ENCODE peak calls at places on chromosomes 1 and 21, in seven cellular contexts. G is ecto neural progenitor cell; J is fibroblast of the aortic adventitia; X is A549; H is non-pigmented ciliary epithelial cell; P is NCI-H1694; S is effector CD4-positive, alpha-beta T cell. T is an unnamed sample.

GRCh38 chr1:204883405-204883804 is 12.7 kb downstream of the NFASC start:
- DNase-seq in X (no peak), G (no peak), H (no peak), S (no peak), J (no peak), P (no peak), T (no peak)

GRCh38 chr1:109491372-109491771 is 2.5 kb upstream of the CYB561D1 start:
- DNase-seq in P (no peak), H (no peak), J (no peak), S (no peak), G (no peak), X (no peak), T (no peak)

GRCh38 chr1:110310300-110310699 is 28.9 kb upstream of the RBM15 start:
- DNase-seq in G (no peak), S (no peak), H (no peak), J (no peak), X (no peak), P (no peak), T (no peak)

GRCh38 chr21:33858672-33859372 is 56.8 kb downstream of the ATP5PO start:
- DNase-seq in G (no peak), P (no peak), X (no peak), J (peak; percentile 33), H (no peak), S (no peak), T (no peak)

GRCh38 chr1:93328809-93329477 is 16.8 kb upstream of the DR1 start:
- DNase-seq in G (no peak), J (no peak), S (no peak), P (peak; percentile 92), X (no peak), H (no peak), T (no peak)

GRCh38 chr1:61808968-61809367 is 66.7 kb downstream of the PATJ start:
- DNase-seq in G (no peak), H (peak; percentile 19), J (peak; percentile 73), S (no peak), X (no peak), P (no peak), T (no peak)

GRCh38 chr1:4973341-4973740 is 318.9 kb downstream of the AJAP1 start:
- DNase-seq in H (no peak), X (no peak), J (no peak), S (no peak), G (peak; percentile 16), P (no peak), T (no peak)

GRCh38 chr1:47554901-47555300 is 117.1 kb downstream of the FOXD2 start:
- DNase-seq in X (no peak), G (no peak), P (no peak), H (no peak), J (peak; percentile 38), S (no peak), T (no peak)

GRCh38 chr1:69982992-69983391 is 222.4 kb downstream of the LRRC40 start:
- DNase-seq in G (no peak), J (peak; percentile 27), H (peak; percentile 55), S (no peak), P (no peak), X (no peak), T (no peak)

GRCh38 chr1:6967431-6968079 is 182.3 kb downstream of the CAMTA1 start:
- DNase-seq in J (no peak), S (no peak), G (no peak), X (no peak), P (no peak), H (no peak), T (no peak)

GRCh38 chr1:33099290-33100118 is 18.6 kb downstream of the AZIN2 start:
- DNase-seq in J (peak; percentile 100), H (peak; percentile 100), P (no peak), S (peak; percentile 53), G (peak; percentile 51), X (no peak), T (peak; percentile 85)

GRCh38 chr1:17014671-17015567 is 3.2 kb upstream of the ATP13A2 start:
- DNase-seq in X (no peak), G (no peak), H (no peak), P (no peak), S (no peak), J (no peak), T (peak; percentile 44)

GRCh38 chr1:214216031-214216430 is 64.9 kb upstream of the SMYD2 start:
- DNase-seq in S (no peak), J (no peak), P (peak; percentile 19), H (no peak), X (no peak), G (no peak), T (no peak)

GRCh38 chr1:201791775-201792166 is 37.2 kb upstream of the IPO9 start:
- DNase-seq in G (no peak), X (no peak), J (peak; percentile 74), H (no peak), P (peak; percentile 91), S (no peak), T (no peak)

GRCh38 chr1:26578167-26578566 is 48.6 kb downstream of the RPS6KA1 start:
- DNase-seq in S (no peak), X (no peak), H (no peak), J (no peak), P (no peak), G (no peak), T (no peak)

GRCh38 chr21:33211732-33212131 is 18.0 kb upstream of the IFNAR2 start:
- DNase-seq in G (no peak), H (no peak), P (no peak), J (no peak), S (no peak), X (no peak), T (no peak)

GRCh38 chr1:113812661-113813135 is 422 bp upstream of the RSBN1 start:
- DNase-seq in H (no peak), G (no peak), P (no peak), J (no peak), S (peak; percentile 3), X (no peak), T (no peak)

GRCh38 chr1:32701951-32702598 is 495 bp downstream of the SYNC start:
- DNase-seq in J (peak; percentile 52), H (no peak), S (no peak), G (peak; percentile 55), P (no peak), X (no peak), T (no peak)

GRCh38 chr1:12063141-12064072 is at the start of gene TNFRSF8:
- DNase-seq in X (no peak), S (no peak), G (no peak), H (no peak), P (no peak), J (peak; percentile 29), T (peak; percentile 78)

GRCh38 chr1:41434306-41434705 is 50.2 kb downstream of the EDN2 start:
- DNase-seq in S (no peak), J (no peak), H (no peak), G (no peak), X (no peak), P (no peak), T (no peak)

GRCh38 chr21:37253991-37254390 is 13.1 kb downstream of the VPS26C start:
- DNase-seq in J (peak; percentile 66), S (no peak), X (no peak), G (no peak), H (no peak), P (no peak), T (no peak)

GRCh38 chr1:204928671-204929486 is 58.2 kb downstream of the NFASC start:
- DNase-seq in X (no peak), S (no peak), G (no peak), P (peak; percentile 77), H (no peak), J (no peak), T (no peak)

GRCh38 chr1:6805004-6805416 is 19.8 kb downstream of the CAMTA1 start:
- DNase-seq in G (no peak), X (no peak), P (no peak), H (no peak), S (no peak), J (no peak), T (no peak)

GRCh38 chr1:19163261-19163660 is 46.8 kb downstream of the UBR4 start:
- DNase-seq in H (peak; percentile 49), S (no peak), P (no peak), J (peak; percentile 87), G (no peak), X (no peak), T (no peak)

GRCh38 chr1:235067396-235068154 is 61.1 kb downstream of the TOMM20 start:
- DNase-seq in G (no peak), J (peak; percentile 100), S (no peak), P (peak; percentile 24), H (peak; percentile 94), X (peak; percentile 99), T (no peak)

GRCh38 chr1:177346960-177347359 is 176.2 kb downstream of the BRINP2 start:
- DNase-seq in G (no peak), H (no peak), X (no peak), P (no peak), J (no peak), S (no peak), T (no peak)

GRCh38 chr1:220227393-220227792 is 44.9 kb downstream of the RAB3GAP2 start:
- DNase-seq in J (no peak), G (no peak), P (no peak), S (no peak), H (no peak), X (no peak), T (no peak)

GRCh38 chr1:198943484-198943883 is 304.6 kb downstream of the PTPRC start:
- DNase-seq in S (no peak), X (no peak), G (no peak), H (no peak), J (no peak), P (no peak), T (no peak)

GRCh38 chr1:156676820-156677615 is at the start of gene NES:
- DNase-seq in P (peak; percentile 42), G (peak; percentile 92), X (peak; percentile 44), H (no peak), J (peak; percentile 65), S (no peak), T (peak; percentile 93)

GRCh38 chr1:206080421-206080820 is 27.4 kb downstream of the RHEX start:
- DNase-seq in P (no peak), X (no peak), S (no peak), G (no peak), J (no peak), H (no peak), T (no peak)

GRCh38 chr1:72137665-72138064 is 144.7 kb downstream of the NEGR1 start:
- DNase-seq in G (no peak), P (no peak), S (no peak), J (no peak), H (no peak), X (no peak), T (no peak)

GRCh38 chr21:36825683-36826082 is 126.8 kb downstream of the SIM2 start:
- DNase-seq in J (no peak), X (no peak), G (no peak), S (no peak), H (no peak), P (no peak), T (no peak)

GRCh38 chr1:178966312-178966711 is 59.4 kb upstream of the FAM20B start:
- DNase-seq in X (no peak), J (no peak), G (no peak), H (no peak), P (no peak), S (no peak), T (no peak)

GRCh38 chr21:45583831-45584509 is 41.7 kb upstream of the SLC19A1 start:
- DNase-seq in J (no peak), P (no peak), S (no peak), X (no peak), G (no peak), H (no peak), T (no peak)